ENCODE peak calls at places on chromosomes 13 and 19, in four cellular contexts. N, M, D and Y are unnamed samples.

GRCh38 chr19:41945135-41945766 is 13.9 kb downstream of the RABAC1 start:
- DNase-seq in M (no peak), N (peak), D (no peak), Y (no peak)

GRCh38 chr19:1945899-1946298 is 4.9 kb downstream of the CSNK1G2 start:
- DNase-seq in D (peak), M (peak), N (no peak), Y (peak)

GRCh38 chr19:6273701-6274601 is 5.8 kb downstream of the MLLT1 start:
- DNase-seq in N (no peak), M (peak), D (peak), Y (peak)

GRCh38 chr19:18842166-18842565 is 10.4 kb downstream of the UPF1 start:
- DNase-seq in M (no peak), N (no peak), D (no peak), Y (no peak)

GRCh38 chr13:110464547-110465343 is 96.8 kb downstream of the RAB20 start:
- DNase-seq in D (no peak), M (no peak), N (no peak), Y (no peak)

GRCh38 chr13:73136776-73137175 is 78.0 kb downstream of the KLF5 start:
- DNase-seq in M (no peak), D (no peak), N (no peak), Y (no peak)

GRCh38 chr19:58491393-58491792 is 15.2 kb downstream of the ZNF446 start:
- DNase-seq in D (no peak), N (no peak), M (no peak), Y (no peak)

GRCh38 chr19:45676851-45677263 is 8.8 kb downstream of the GIPR start:
- DNase-seq in N (no peak), D (no peak), M (no peak), Y (no peak)

GRCh38 chr19:32254128-32254527 is 91.3 kb upstream of the ZNF507 start:
- DNase-seq in N (no peak), M (no peak), D (no peak), Y (no peak)

GRCh38 chr19:39397360-39398296 is 6.5 kb downstream of the MED29 start:
- DNase-seq in M (peak), D (peak), N (no peak), Y (peak)

GRCh38 chr13:46641274-46642081 is 88.5 kb downstream of the LRCH1 start:
- DNase-seq in M (no peak), D (no peak), N (no peak), Y (no peak)

GRCh38 chr13:113742000-113742441 is 17.0 kb upstream of the TMEM255B start:
- DNase-seq in N (no peak), D (peak), M (peak), Y (peak)

GRCh38 chr13:48662226-48662625 is 8.5 kb downstream of the CYSLTR2 start:
- DNase-seq in N (no peak), M (no peak), D (no peak), Y (no peak)

GRCh38 chr13:48667136-48667535 is 13.4 kb downstream of the CYSLTR2 start:
- DNase-seq in D (no peak), N (no peak), M (no peak), Y (no peak)
- TF ChIP-seq FOXM1 in D (no peak), N (no peak), M (no peak), Y (no peak)

DNA sequence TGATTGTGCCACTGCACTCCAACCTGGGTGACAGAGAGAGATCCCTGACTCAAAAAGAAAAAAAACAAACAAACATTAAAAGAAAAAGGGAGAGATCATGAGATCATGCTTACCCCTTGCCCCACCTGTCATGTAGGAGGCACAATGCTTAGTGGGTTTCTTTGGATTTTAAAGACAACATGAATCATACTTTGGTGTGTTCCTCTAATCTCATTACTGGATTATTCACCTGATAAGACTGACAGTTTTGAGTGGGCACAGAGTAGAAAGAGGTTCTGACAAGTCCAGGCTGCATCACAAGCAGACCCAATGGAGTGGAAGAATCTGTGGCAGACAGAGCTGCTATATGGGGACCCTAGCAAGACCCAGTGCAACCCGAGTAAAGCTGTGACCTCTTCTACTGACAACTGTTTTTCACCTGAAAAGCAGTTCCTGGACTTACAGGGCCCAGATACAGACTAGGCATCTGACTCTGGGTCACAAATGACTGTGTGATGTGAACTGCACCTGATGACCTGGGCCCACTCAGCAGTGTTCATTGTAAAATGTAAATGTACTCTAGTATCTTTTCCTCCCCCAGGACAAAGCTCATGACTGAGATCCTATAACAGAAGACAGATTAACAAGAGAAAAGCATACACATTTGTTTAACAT is 28.9 kb upstream of the USP12 start:
- DNase-seq in N (no peak), M (no peak), D (no peak), Y (no peak)
- TF ChIP-seq BHLHE40 in N (no peak), M (no peak), D (no peak), Y (no peak)

GRCh38 chr13:97802213-97802612 is 151.3 kb upstream of the IPO5 start:
- DNase-seq in N (no peak), D (no peak), M (no peak), Y (no peak)

GRCh38 chr13:97797553-97797952 is 155.9 kb upstream of the IPO5 start:
- DNase-seq in D (no peak), N (no peak), M (no peak), Y (no peak)

GRCh38 chr13:97798171-97798821 is 155.2 kb upstream of the IPO5 start:
- DNase-seq in D (no peak), N (no peak), M (no peak), Y (no peak)

GRCh38 chr13:97798836-97799235 is 154.6 kb upstream of the IPO5 start:
- DNase-seq in M (no peak), D (no peak), N (no peak), Y (no peak)
- TF ChIP-seq FOXK2 in M (no peak), D (no peak), N (no peak), Y (no peak)

GRCh38 chr13:36675213-36675536 is 1.4 kb downstream of the SERTM1 start:
- DNase-seq in D (no peak), M (no peak), N (no peak), Y (no peak)

GRCh38 chr13:36674337-36675212 is 755 bp downstream of the SERTM1 start:
- DNase-seq in D (no peak), M (no peak), N (no peak), Y (no peak)

GRCh38 chr13:36673352-36673751 is 468 bp upstream of the SERTM1 start:
- DNase-seq in D (no peak), M (no peak), N (no peak), Y (no peak)

GRCh38 chr13:36673838-36674326 is at the start of gene SERTM1:
- DNase-seq in M (no peak), N (no peak), D (no peak), Y (peak)
- TF ChIP-seq FOXM1 in M (no peak), N (no peak), D (no peak), Y (no peak)